ENCODE peak calls at places on chromosome 5, in ten cellular contexts. A, N, O, T, L, H, R, Y, Q and K are unnamed samples.

GRCh38 chr5:158375531-158375930 is 516.6 kb upstream of the CLINT1 start:
- DNase-seq in A (no peak), N (no peak), O (no peak), T (no peak), L (no peak), H (no peak), R (no peak), Y (no peak), Q (no peak), K (no peak)

GRCh38 chr5:15722305-15722704 is 222.3 kb downstream of the FBXL7 start:
- DNase-seq in A (no peak), N (no peak), O (no peak), T (no peak), L (no peak), H (no peak), R (no peak), Y (no peak), Q (no peak), K (no peak)

GRCh38 chr5:170590537-170590936 is 86.7 kb downstream of the KCNIP1 start:
- DNase-seq in A (no peak), N (no peak), O (no peak), T (no peak), L (no peak), H (no peak), R (no peak), Y (no peak), Q (no peak), K (no peak)

GRCh38 chr5:51479840-51480239 is 96.6 kb downstream of the ISL1 start:
- DNase-seq in A (no peak), N (no peak), O (no peak), T (no peak), L (no peak), H (no peak), R (no peak), Y (no peak), Q (no peak), K (no peak)

GRCh38 chr5:86403190-86403589 is 214.6 kb upstream of the COX7C start:
- DNase-seq in A (no peak), N (no peak), O (no peak), T (no peak), L (no peak), H (no peak), R (no peak), Y (no peak), Q (no peak), K (no peak)

GRCh38 chr5:135977375-135977928 is 22.7 kb upstream of the LECT2 start:
- DNase-seq in A (no peak), N (no peak), O (no peak), T (no peak), L (peak; percentile 21), H (peak; percentile 3), R (peak; percentile 9), Y (peak; percentile 8), Q (peak; percentile 6), K (no peak)

GRCh38 chr5:83172655-83173054 is 95.3 kb downstream of the XRCC4 start:
- DNase-seq in A (no peak), N (no peak), O (no peak), T (no peak), L (no peak), H (no peak), R (no peak), Y (no peak), Q (no peak), K (no peak)

GRCh38 chr5:16152601-16153568 is 26.7 kb downstream of the MARCHF11 start:
- DNase-seq in A (no peak), N (peak; percentile 18), O (no peak), T (peak; percentile 29), L (no peak), H (no peak), R (no peak), Y (no peak), Q (no peak), K (no peak)

GRCh38 chr5:58544195-58544594 is 38.7 kb upstream of the RAB3C start:
- DNase-seq in A (no peak), N (no peak), O (no peak), T (no peak), L (no peak), H (no peak), R (no peak), Y (no peak), Q (no peak), K (no peak)

GRCh38 chr5:126686451-126687126 is 85.8 kb downstream of the PHAX start:
- DNase-seq in A (no peak), N (no peak), O (no peak), T (no peak), L (no peak), H (no peak), R (no peak), Y (no peak), Q (no peak), K (no peak)

GRCh38 chr5:107296572-107296971 is 374.2 kb downstream of the EFNA5 start:
- DNase-seq in A (no peak), N (peak; percentile 35), O (no peak), T (no peak), L (no peak), H (no peak), R (no peak), Y (no peak), Q (no peak), K (no peak)

GRCh38 chr5:124648902-124649467 is 97.5 kb downstream of the ZNF608 start:
- DNase-seq in A (no peak), N (no peak), O (no peak), T (no peak), L (no peak), H (no peak), R (no peak), Y (no peak), Q (no peak), K (no peak)

GRCh38 chr5:42496397-42497156 is 73.3 kb downstream of the GHR start:
- DNase-seq in A (no peak), N (no peak), O (no peak), T (no peak), L (no peak), H (no peak), R (no peak), Y (no peak), Q (no peak), K (no peak)

GRCh38 chr5:102295534-102296228 is 403 bp downstream of the SLCO4C1 start:
- DNase-seq in A (no peak), N (peak; percentile 33), O (no peak), T (no peak), L (no peak), H (no peak), R (no peak), Y (no peak), Q (peak; percentile 37), K (no peak)

GRCh38 chr5:40587284-40587882 is 92.3 kb upstream of the PTGER4 start:
- DNase-seq in A (no peak), N (no peak), O (no peak), T (no peak), L (no peak), H (no peak), R (no peak), Y (no peak), Q (peak; percentile 16), K (no peak)

GRCh38 chr5:34817558-34818351 is 21.2 kb upstream of the TTC23L start:
- DNase-seq in A (no peak), N (no peak), O (no peak), T (no peak), L (no peak), H (no peak), R (no peak), Y (no peak), Q (no peak), K (no peak)